ENCODE peak calls at places on chromosomes 13 and 19, in six cellular contexts. Y, V, F, A, T and Z are unnamed samples.

GRCh38 chr13:39037880-39038568 is at the start of the genes NHLRC3 and PROSER1:
- DNase-seq in V (peak), T (peak), A (no peak), F (peak), Y (peak), Z (peak)

GRCh38 chr19:41537789-41538188 is 38.2 kb upstream of the CEACAM21 start:
- DNase-seq in T (no peak), Y (no peak), V (peak), F (no peak), A (no peak), Z (peak)

GRCh38 chr19:4539697-4540581 is at the start of gene LRG1:
- DNase-seq in V (peak), Y (peak), F (peak), A (no peak), T (no peak), Z (peak)

GRCh38 chr13:67366533-67366932 is 136.4 kb upstream of the PCDH9 start:
- DNase-seq in Y (no peak), T (no peak), F (no peak), A (no peak), V (peak), Z (peak)

GRCh38 chr13:24168980-24169379 is 8.5 kb downstream of the SPATA13 start:
- DNase-seq in T (no peak), Y (no peak), A (no peak), V (no peak), F (no peak), Z (no peak)

GRCh38 chr13:79413521-79413920 is 7.5 kb upstream of the RBM26 start:
- DNase-seq in V (no peak), Y (no peak), F (no peak), A (no peak), T (no peak), Z (no peak)

GRCh38 chr13:106566682-106567420 is 1.1 kb downstream of the ARGLU1 start:
- DNase-seq in T (no peak), F (peak), Y (no peak), A (no peak), V (peak), Z (peak)

GRCh38 chr19:7618366-7618765 is 11.0 kb downstream of the XAB2 start:
- DNase-seq in Y (no peak), A (no peak), F (no peak), V (peak), T (no peak), Z (peak)

GRCh38 chr19:39480337-39481228 is at the start of gene TIMM50:
- DNase-seq in A (peak), V (peak), T (peak), F (peak), Y (peak), Z (peak)

GRCh38 chr13:99600318-99600717 is 99.0 kb downstream of the TM9SF2 start:
- DNase-seq in V (no peak), A (no peak), F (no peak), Y (no peak), T (no peak), Z (peak)

GRCh38 chr13:44876782-44877324 is 112.4 kb downstream of the NUFIP1 start:
- DNase-seq in Y (no peak), T (no peak), V (no peak), A (no peak), F (no peak), Z (no peak)

GRCh38 chr13:44007451-44007850 is 127.7 kb downstream of the LACC1 start:
- DNase-seq in A (no peak), F (no peak), Y (no peak), V (no peak), T (no peak), Z (no peak)

GRCh38 chr13:25222740-25223139 is 50.7 kb upstream of the AMER2 start:
- DNase-seq in Y (no peak), T (no peak), F (no peak), V (no peak), A (no peak), Z (no peak)

GRCh38 chr19:47362321-47362720 is 13.2 kb downstream of the DHX34 start:
- DNase-seq in T (no peak), V (no peak), A (no peak), Y (no peak), F (no peak), Z (no peak)

GRCh38 chr13:32302461-32302860 is 12.7 kb downstream of the ZAR1L start:
- DNase-seq in T (no peak), A (no peak), Y (no peak), V (no peak), F (no peak), Z (no peak)

GRCh38 chr19:577439-578392 is 5.3 kb downstream of the BSG start:
- DNase-seq in V (no peak), Y (no peak), T (no peak), A (no peak), F (no peak), Z (no peak)

GRCh38 chr13:29503041-29503837 is 92.2 kb downstream of the SLC7A1 start:
- DNase-seq in F (peak), V (peak), A (no peak), T (no peak), Y (no peak), Z (no peak)

GRCh38 chr19:46000497-46001246 is 5.4 kb downstream of the CCDC61 start:
- DNase-seq in V (no peak), T (peak), F (peak), Y (no peak), A (no peak), Z (no peak)

GRCh38 chr19:50281491-50281890 is 47.7 kb downstream of the KCNC3 start:
- DNase-seq in T (no peak), V (no peak), F (no peak), Y (no peak), A (no peak), Z (no peak)

GRCh38 chr13:112692104-112692503 is 2.3 kb downstream of the ATP11A start:
- DNase-seq in V (no peak), F (no peak), T (no peak), A (no peak), Y (no peak), Z (no peak)

GRCh38 chr19:9615828-9616227 is 5.2 kb downstream of the ZNF561 start:
- DNase-seq in T (no peak), V (no peak), Y (no peak), A (no peak), F (no peak), Z (no peak)

GRCh38 chr13:24407844-24408243 is 98.5 kb downstream of the C1QTNF9 start:
- DNase-seq in A (no peak), V (no peak), F (no peak), T (no peak), Y (no peak), Z (peak)